ENCODE peak calls at places on chromosome 4, in eight cellular contexts. W is fibroblast of lung, D is thoracic aorta, O is uterus, A is mammary epithelial cell, L is mucosa of descending colon, N is brain microvascular endothelial cell, I is lung. T is an unnamed sample.

GRCh38 chr4:176376032-176376614 is 56.4 kb downstream of the SPCS3 start:
- DNase-seq in W (peak; percentile 23), D (no peak), O (no peak), A (no peak), L (no peak), N (no peak), I (no peak), T (no peak)

GRCh38 chr4:183200453-183200852 is 101.4 kb downstream of the WWC2 start:
- DNase-seq in W (peak; percentile 96), D (no peak), O (peak; percentile 25), A (peak; percentile 84), L (peak; percentile 32), N (peak; percentile 93), I (peak; percentile 83), T (no peak)

GRCh38 chr4:60938621-60939020 is 261.5 kb upstream of the ADGRL3 start:
- DNase-seq in W (no peak), D (no peak), O (no peak), A (no peak), L (no peak), N (no peak), I (no peak), T (no peak)

GRCh38 chr4:149008415-149009025 is 566.3 kb upstream of the NR3C2 start:
- DNase-seq in W (peak; percentile 29), D (no peak), O (no peak), A (no peak), L (no peak), N (no peak), I (peak; percentile 56), T (no peak)

GRCh38 chr4:7652906-7653305 is 218.2 kb upstream of the PSAPL1 start:
- DNase-seq in W (no peak), D (no peak), O (no peak), A (no peak), L (no peak), N (no peak), I (no peak), T (no peak)

GRCh38 chr4:714087-714486 is 8.5 kb downstream of the PCGF3 start:
- DNase-seq in W (no peak), D (no peak), O (no peak), A (no peak), L (no peak), N (no peak), I (no peak), T (no peak)

GRCh38 chr4:71009091-71009490 is 15.6 kb downstream of the DCK start:
- DNase-seq in W (peak; percentile 61), D (no peak), O (no peak), A (no peak), L (no peak), N (no peak), I (no peak), T (no peak)

GRCh38 chr4:111466821-111467605 is 678.2 kb upstream of the FAM241A start:
- DNase-seq in W (peak; percentile 45), D (no peak), O (no peak), A (no peak), L (no peak), N (no peak), I (no peak), T (no peak)

GRCh38 chr4:768995-769394 is 56.9 kb downstream of the CPLX1 start:
- DNase-seq in W (no peak), D (no peak), O (no peak), A (no peak), L (no peak), N (no peak), I (no peak), T (no peak)

GRCh38 chr4:140135529-140136021 is 18.4 kb downstream of the MAML3 start:
- DNase-seq in W (peak; percentile 74), D (peak; percentile 13), O (peak; percentile 66), A (no peak), L (peak; percentile 40), N (no peak), I (no peak), T (no peak)

GRCh38 chr4:82799006-82799881 is 648 bp upstream of the SCD5 start:
- DNase-seq in W (no peak), D (no peak), O (no peak), A (peak; percentile 33), L (no peak), N (no peak), I (no peak), T (no peak)

GRCh38 chr4:80128941-80129340 is 55.9 kb upstream of the ANTXR2 start:
- DNase-seq in W (no peak), D (no peak), O (no peak), A (no peak), L (no peak), N (no peak), I (no peak), T (no peak)

GRCh38 chr4:66693694-66694093 is 851.6 kb downstream of the CENPC start:
- DNase-seq in W (peak; percentile 71), D (no peak), O (no peak), A (no peak), L (no peak), N (no peak), I (no peak), T (no peak)

GRCh38 chr4:47668256-47668655 is 169.6 kb downstream of the CORIN start:
- DNase-seq in W (no peak), D (no peak), O (no peak), A (no peak), L (no peak), N (no peak), I (no peak), T (no peak)

GRCh38 chr4:163810757-163811156 is 316.3 kb downstream of the TMA16 start:
- DNase-seq in W (no peak), D (no peak), O (no peak), A (no peak), L (no peak), N (no peak), I (no peak), T (no peak)

GRCh38 chr4:176499518-176499917 is 179.8 kb downstream of the SPCS3 start:
- DNase-seq in W (peak; percentile 58), D (no peak), O (no peak), A (peak; percentile 28), L (no peak), N (no peak), I (no peak), T (peak; percentile 12)

GRCh38 chr4:153513596-153513995 is 47.4 kb downstream of the TMEM131L start:
- DNase-seq in W (no peak), D (no peak), O (no peak), A (no peak), L (no peak), N (no peak), I (no peak), T (peak; percentile 37)

GRCh38 chr4:10120943-10121567 is 4.5 kb upstream of the WDR1 start:
- DNase-seq in W (no peak), D (no peak), O (no peak), A (no peak), L (no peak), N (no peak), I (peak; percentile 62), T (no peak)

GRCh38 chr4:10803944-10804343 is 119.4 kb upstream of the CLNK start:
- DNase-seq in W (no peak), D (no peak), O (no peak), A (no peak), L (no peak), N (no peak), I (no peak), T (no peak)

GRCh38 chr4:150348079-150348478 is 233.9 kb upstream of the MAB21L2 start:
- DNase-seq in W (peak; percentile 78), D (no peak), O (no peak), A (peak; percentile 74), L (no peak), N (peak; percentile 20), I (no peak), T (peak; percentile 33)

GRCh38 chr4:80475781-80476180 is 140.3 kb downstream of the CFAP299 start:
- DNase-seq in W (no peak), D (no peak), O (no peak), A (no peak), L (no peak), N (no peak), I (no peak), T (no peak)

DNA sequence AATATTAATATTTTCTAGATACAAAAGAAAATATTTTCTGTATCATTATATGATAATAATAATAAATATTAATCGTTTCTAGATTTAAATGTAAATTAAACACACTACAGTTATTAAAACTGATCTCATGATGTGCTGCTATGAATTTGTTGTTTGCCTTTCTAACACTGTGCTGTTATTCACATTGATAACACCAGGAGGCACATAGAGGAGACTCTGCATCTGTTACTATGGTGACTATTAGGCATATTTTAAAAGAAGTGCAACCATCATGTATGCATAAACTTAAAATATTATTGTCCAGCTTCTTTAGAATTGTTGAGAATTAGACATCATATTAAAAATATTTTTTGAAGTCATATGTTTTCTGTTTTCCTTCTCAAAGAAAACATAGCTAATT is 11.8 kb upstream of the PDGFC start:
- DNase-seq in W (no peak), D (no peak), O (no peak), A (no peak), L (no peak), N (no peak), I (no peak), T (no peak)
- TF ChIP-seq CTCF in W (peak; percentile 66), D (peak; percentile 33), O (no peak), A (peak; percentile 53), L (no peak), N (peak; percentile 58), I (no peak), T (peak; percentile 45)

GRCh38 chr4:168643083-168643795 is 146.4 kb downstream of the PALLD start:
- DNase-seq in W (peak; percentile 53), D (no peak), O (no peak), A (no peak), L (no peak), N (no peak), I (no peak), T (no peak)

GRCh38 chr4:168639914-168640313 is 143.1 kb downstream of the PALLD start:
- DNase-seq in W (no peak), D (no peak), O (peak; percentile 66), A (no peak), L (no peak), N (no peak), I (no peak), T (no peak)

GRCh38 chr4:168645933-168646768 is 149.3 kb downstream of the PALLD start:
- DNase-seq in W (no peak), D (no peak), O (no peak), A (no peak), L (no peak), N (no peak), I (no peak), T (no peak)

GRCh38 chr4:168641811-168642140 is 144.9 kb downstream of the PALLD start:
- DNase-seq in W (no peak), D (no peak), O (no peak), A (no peak), L (no peak), N (no peak), I (no peak), T (no peak)

GRCh38 chr4:168643796-168644159 is 146.9 kb downstream of the PALLD start:
- DNase-seq in W (no peak), D (no peak), O (no peak), A (no peak), L (no peak), N (no peak), I (no peak), T (no peak)
- H3K4me3 ChIP-seq in W (no peak overlapping the region), D (no peak overlapping the region), O (no peak overlapping the region), A (no peak overlapping the region), L (no peak overlapping the region), N (no peak overlapping the region), I (no peak overlapping the region), T (no peak overlapping the region)

GRCh38 chr4:42398448-42399355 is 1.4 kb downstream of the SHISA3 start:
- DNase-seq in W (no peak), D (no peak), O (no peak), A (no peak), L (no peak), N (no peak), I (no peak), T (no peak)
- TF ChIP-seq CTCF in W (no peak), D (peak; percentile 34), O (no peak), A (no peak), L (no peak), N (peak; percentile 17), I (no peak), T (no peak)

GRCh38 chr4:27048350-27049100 is 187.9 kb downstream of the STIM2 start:
- DNase-seq in W (peak; percentile 14), D (no peak), O (no peak), A (peak; percentile 6), L (no peak), N (peak; percentile 32), I (no peak), T (no peak)
- H3K4me3 ChIP-seq in W (peak overlapping the region; percentile 8), D (peak overlapping the region; percentile 64), O (peak overlapping the region; percentile 2), A (no peak overlapping the region), L (no peak overlapping the region), N (peak overlapping the region; percentile 40), I (no peak overlapping the region), T (peak overlapping the region; percentile 48)